ENCODE peak calls at places on chromosomes 7 and 10, in ten cellular contexts. J is nephron progenitor cell; V is HFFc6; B is breast epithelium; C is LoVo; Z is OCI-LY7; H is spleen; S is activated CD4-positive, alpha-beta T cell treated with anti-CD3 and anti-CD28 coated beads for 48 hours; X is GM04504; U is NCI-H2081. W is an unnamed sample.

GRCh38 chr10:35903021-35903420 is 260.9 kb upstream of the FZD8 start:
- DNase-seq in V (no peak), S (no peak), J (no peak), C (no peak), H (no peak), B (no peak), Z (no peak), X (no peak), U (no peak), W (no peak)

GRCh38 chr10:91798736-91799579 is 732 bp downstream of the TNKS2 start:
- DNase-seq in V (peak), C (peak), J (no peak), U (peak), B (no peak), X (no peak), H (peak), S (peak), Z (peak), W (peak)

GRCh38 chr7:112105584-112106540 is 100.3 kb downstream of the DOCK4 start:
- DNase-seq in C (no peak), V (no peak), H (no peak), X (no peak), Z (no peak), U (no peak), J (no peak), S (no peak), B (no peak), W (no peak)

GRCh38 chr7:141477866-141478265 is 73.3 kb upstream of the AGK start:
- DNase-seq in V (no peak), Z (no peak), C (no peak), B (no peak), J (no peak), S (no peak), U (no peak), X (no peak), H (no peak), W (no peak)

GRCh38 chr7:115585015-115585655 is 445.4 kb downstream of the TFEC start:
- DNase-seq in Z (no peak), H (no peak), U (no peak), X (no peak), V (no peak), J (no peak), C (peak), S (no peak), B (no peak), W (no peak)

GRCh38 chr10:95437669-95438068 is 123.5 kb downstream of the SORBS1 start:
- DNase-seq in Z (no peak), C (no peak), V (no peak), H (no peak), U (no peak), J (no peak), S (no peak), B (no peak), X (no peak), W (no peak)

GRCh38 chr10:57849726-57850357 is 417.9 kb downstream of the IPMK start:
- DNase-seq in J (no peak), Z (no peak), C (no peak), S (no peak), U (no peak), B (no peak), H (no peak), V (no peak), X (no peak), W (no peak)

GRCh38 chr10:43352951-43353350 is 18.5 kb upstream of the FXYD4 start:
- DNase-seq in V (no peak), C (no peak), H (peak), X (no peak), Z (no peak), U (no peak), B (no peak), S (no peak), J (no peak), W (peak)

GRCh38 chr7:142557971-142558582 is 191.2 kb upstream of the PRSS1 start:
- DNase-seq in C (peak), J (peak), B (no peak), Z (peak), U (no peak), S (peak), H (no peak), V (peak), X (no peak), W (peak)

GRCh38 chr10:15472431-15473400 is 101.6 kb upstream of the FAM171A1 start:
- DNase-seq in V (no peak), X (peak), C (no peak), U (no peak), J (no peak), Z (no peak), S (no peak), B (no peak), H (no peak), W (no peak)

W was measured in psoas muscle.